ENCODE peak calls at places on chromosomes 13 and 19, in seven cellular contexts. B is activated naive CD4-positive, alpha-beta T cell treated with anti-CD3 and anti-CD28 coated beads for 36 hours; J is C1 segment of cervical spinal cord; U is posterior cingulate gyrus; N is epithelial cell of esophagus; X is heart right ventricle; Q is A172. V is an unnamed sample.

GRCh38 chr13:32170841-32171240 is 139.3 kb downstream of the FRY start:
- DNase-seq in B (no peak), J (no peak), U (no peak), N (no peak), X (no peak), Q (no peak), V (no peak)

GRCh38 chr13:21033224-21033855 is 28.0 kb downstream of the LATS2 start:
- DNase-seq in B (no peak), J (no peak), U (no peak), N (no peak), X (no peak), Q (peak), V (no peak)

GRCh38 chr13:41019578-41020347 is 647 bp upstream of the ELF1 start:
- DNase-seq in B (no peak), J (no peak), U (no peak), N (no peak), X (no peak), Q (no peak), V (no peak)

GRCh38 chr13:49641810-49642291 is 13.5 kb downstream of the ARL11 start:
- DNase-seq in B (no peak), J (peak), U (no peak), N (peak), X (no peak), Q (peak), V (no peak)

GRCh38 chr19:31975461-31975860 is 369.9 kb upstream of the ZNF507 start:
- DNase-seq in B (no peak), J (no peak), U (no peak), N (no peak), X (no peak), Q (no peak), V (no peak)

GRCh38 chr13:96460571-96460970 is 370.7 kb downstream of the HS6ST3 start:
- DNase-seq in B (no peak), J (no peak), U (no peak), N (peak), X (no peak), Q (no peak), V (peak)

GRCh38 chr13:59391696-59392095 is 772.0 kb downstream of the DIAPH3 start:
- DNase-seq in B (peak), J (no peak), U (no peak), N (peak), X (no peak), Q (peak), V (peak)

GRCh38 chr19:42634409-42635232 is 39.9 kb upstream of the CEACAM8 start:
- DNase-seq in B (peak), J (no peak), U (no peak), N (peak), X (no peak), Q (peak), V (no peak)

GRCh38 chr13:83890358-83890757 is 8.1 kb upstream of the SLITRK1 start:
- DNase-seq in B (no peak), J (no peak), U (no peak), N (no peak), X (no peak), Q (no peak), V (no peak)

GRCh38 chr13:80054806-80055205 is 286.1 kb downstream of the SPRY2 start:
- DNase-seq in B (no peak), J (no peak), U (no peak), N (peak), X (no peak), Q (no peak), V (no peak)

GRCh38 chr13:24693862-24694471 is 13.8 kb downstream of the ATP12A start:
- DNase-seq in B (peak), J (no peak), U (no peak), N (peak), X (no peak), Q (peak), V (peak)

GRCh38 chr13:111506621-111507020 is 186.2 kb downstream of the TEX29 start:
- DNase-seq in B (no peak), J (no peak), U (no peak), N (no peak), X (no peak), Q (no peak), V (no peak)

GRCh38 chr19:771332-771785 is 20.4 kb downstream of the MISP start:
- DNase-seq in B (peak), J (no peak), U (no peak), N (peak), X (peak), Q (peak), V (peak)

GRCh38 chr19:32566246-32566830 is 14.7 kb upstream of the PDCD5 start:
- DNase-seq in B (no peak), J (no peak), U (no peak), N (no peak), X (no peak), Q (no peak), V (no peak)